ENCODE peak calls at places on chromosomes 16 and 17, in ten cellular contexts. One of them, this sample, is unnamed.

GRCh38 chr17:61718022-61718421 is 127.0 kb upstream of the NACA2 start:
- DNase-seq in NCI-H1092: no peak
- DNase-seq in H7: no peak
- DNase-seq in activated naive CD4-positive, alpha-beta T cell: no peak
- DNase-seq in RPMI8226: no peak
- DNase-seq in heart left ventricle: no peak
- DNase-seq in H9: no peak
- DNase-seq in stimulated activated CD8-positive, alpha-beta memory T cell treated with anti-CD3 and anti-CD28 coated beads, Interleukin-15, amount 100 ng/mL, for 4 hours: no peak
- DNase-seq in fibroblast of mammary gland: no peak
- DNase-seq in posterior cingulate gyrus: no peak
- DNase-seq in this sample: no peak

GRCh38 chr16:69833357-69833781 is 71.2 kb downstream of the WWP2 start:
- DNase-seq in activated naive CD4-positive, alpha-beta T cell: no peak
- DNase-seq in stimulated activated CD8-positive, alpha-beta memory T cell treated with anti-CD3 and anti-CD28 coated beads, Interleukin-15, amount 100 ng/mL, for 4 hours: no peak
- DNase-seq in NCI-H1092: no peak
- DNase-seq in posterior cingulate gyrus: no peak
- DNase-seq in H7: no peak
- DNase-seq in heart left ventricle: no peak
- DNase-seq in RPMI8226: no peak
- DNase-seq in fibroblast of mammary gland: peak
- DNase-seq in H9: no peak
- DNase-seq in this sample: peak

GRCh38 chr17:66451188-66452149 is 149.1 kb downstream of the PRKCA start:
- DNase-seq in stimulated activated CD8-positive, alpha-beta memory T cell treated with anti-CD3 and anti-CD28 coated beads, Interleukin-15, amount 100 ng/mL, for 4 hours: no peak
- DNase-seq in activated naive CD4-positive, alpha-beta T cell: no peak
- DNase-seq in heart left ventricle: no peak
- DNase-seq in posterior cingulate gyrus: no peak
- DNase-seq in fibroblast of mammary gland: no peak
- DNase-seq in RPMI8226: no peak
- DNase-seq in NCI-H1092: no peak
- DNase-seq in H7: peak
- DNase-seq in H9: peak
- DNase-seq in this sample: no peak

GRCh38 chr16:68993885-68994284 is 111.6 kb upstream of the HAS3 start:
- DNase-seq in activated naive CD4-positive, alpha-beta T cell: no peak
- DNase-seq in posterior cingulate gyrus: no peak
- DNase-seq in fibroblast of mammary gland: peak
- DNase-seq in NCI-H1092: no peak
- DNase-seq in H9: no peak
- DNase-seq in H7: no peak
- DNase-seq in heart left ventricle: no peak
- DNase-seq in stimulated activated CD8-positive, alpha-beta memory T cell treated with anti-CD3 and anti-CD28 coated beads, Interleukin-15, amount 100 ng/mL, for 4 hours: no peak
- DNase-seq in RPMI8226: no peak
- DNase-seq in this sample: no peak

GRCh38 chr17:75524971-75525805 is at the start of gene LLGL2:
- DNase-seq in NCI-H1092: peak
- DNase-seq in RPMI8226: peak
- DNase-seq in H9: peak
- DNase-seq in fibroblast of mammary gland: no peak
- DNase-seq in heart left ventricle: peak
- DNase-seq in posterior cingulate gyrus: no peak
- DNase-seq in activated naive CD4-positive, alpha-beta T cell: peak
- DNase-seq in H7: peak
- DNase-seq in stimulated activated CD8-positive, alpha-beta memory T cell treated with anti-CD3 and anti-CD28 coated beads, Interleukin-15, amount 100 ng/mL, for 4 hours: peak
- DNase-seq in this sample: peak

GRCh38 chr17:78961571-78961970 is 18.2 kb downstream of the LGALS3BP start:
- DNase-seq in activated naive CD4-positive, alpha-beta T cell: no peak
- DNase-seq in H9: peak
- DNase-seq in stimulated activated CD8-positive, alpha-beta memory T cell treated with anti-CD3 and anti-CD28 coated beads, Interleukin-15, amount 100 ng/mL, for 4 hours: no peak
- DNase-seq in NCI-H1092: no peak
- DNase-seq in fibroblast of mammary gland: no peak
- DNase-seq in H7: no peak
- DNase-seq in RPMI8226: no peak
- DNase-seq in posterior cingulate gyrus: no peak
- DNase-seq in heart left ventricle: no peak
- DNase-seq in this sample: no peak

GRCh38 chr17:64024781-64025731 is 4.6 kb upstream of the ICAM2 start:
- DNase-seq in NCI-H1092: no peak
- DNase-seq in activated naive CD4-positive, alpha-beta T cell: no peak
- DNase-seq in H7: peak
- DNase-seq in fibroblast of mammary gland: peak
- DNase-seq in stimulated activated CD8-positive, alpha-beta memory T cell treated with anti-CD3 and anti-CD28 coated beads, Interleukin-15, amount 100 ng/mL, for 4 hours: peak
- DNase-seq in heart left ventricle: no peak
- DNase-seq in posterior cingulate gyrus: no peak
- DNase-seq in RPMI8226: no peak
- DNase-seq in H9: no peak
- DNase-seq in this sample: no peak

GRCh38 chr17:57948555-57949420 is 6.4 kb downstream of the CUEDC1 start:
- DNase-seq in H7: no peak
- DNase-seq in activated naive CD4-positive, alpha-beta T cell: no peak
- DNase-seq in RPMI8226: peak
- DNase-seq in NCI-H1092: no peak
- DNase-seq in H9: no peak
- DNase-seq in fibroblast of mammary gland: peak
- DNase-seq in heart left ventricle: no peak
- DNase-seq in stimulated activated CD8-positive, alpha-beta memory T cell treated with anti-CD3 and anti-CD28 coated beads, Interleukin-15, amount 100 ng/mL, for 4 hours: no peak
- DNase-seq in posterior cingulate gyrus: no peak
- DNase-seq in this sample: no peak

GRCh38 chr16:56279132-56279531 is 87.8 kb downstream of the GNAO1 start:
- DNase-seq in H9: no peak
- DNase-seq in NCI-H1092: no peak
- DNase-seq in H7: no peak
- DNase-seq in activated naive CD4-positive, alpha-beta T cell: no peak
- DNase-seq in RPMI8226: no peak
- DNase-seq in posterior cingulate gyrus: no peak
- DNase-seq in fibroblast of mammary gland: no peak
- DNase-seq in stimulated activated CD8-positive, alpha-beta memory T cell treated with anti-CD3 and anti-CD28 coated beads, Interleukin-15, amount 100 ng/mL, for 4 hours: peak
- DNase-seq in heart left ventricle: no peak
- DNase-seq in this sample: peak

GRCh38 chr16:27595993-27596392 is 46.0 kb downstream of the KATNIP start:
- DNase-seq in posterior cingulate gyrus: no peak
- DNase-seq in heart left ventricle: no peak
- DNase-seq in fibroblast of mammary gland: no peak
- DNase-seq in H7: no peak
- DNase-seq in H9: no peak
- DNase-seq in stimulated activated CD8-positive, alpha-beta memory T cell treated with anti-CD3 and anti-CD28 coated beads, Interleukin-15, amount 100 ng/mL, for 4 hours: no peak
- DNase-seq in activated naive CD4-positive, alpha-beta T cell: no peak
- DNase-seq in NCI-H1092: no peak
- DNase-seq in RPMI8226: no peak
- DNase-seq in this sample: no peak

GRCh38 chr16:12220721-12221120 is 244.2 kb downstream of the SNX29 start:
- DNase-seq in H7: no peak
- DNase-seq in activated naive CD4-positive, alpha-beta T cell: no peak
- DNase-seq in heart left ventricle: no peak
- DNase-seq in fibroblast of mammary gland: no peak
- DNase-seq in stimulated activated CD8-positive, alpha-beta memory T cell treated with anti-CD3 and anti-CD28 coated beads, Interleukin-15, amount 100 ng/mL, for 4 hours: no peak
- DNase-seq in NCI-H1092: no peak
- DNase-seq in posterior cingulate gyrus: no peak
- DNase-seq in H9: no peak
- DNase-seq in RPMI8226: no peak
- DNase-seq in this sample: no peak

GRCh38 chr16:528111-529011 is 849 bp downstream of the CAPN15 start:
- DNase-seq in NCI-H1092: no peak
- DNase-seq in posterior cingulate gyrus: no peak
- DNase-seq in RPMI8226: peak
- DNase-seq in stimulated activated CD8-positive, alpha-beta memory T cell treated with anti-CD3 and anti-CD28 coated beads, Interleukin-15, amount 100 ng/mL, for 4 hours: no peak
- DNase-seq in heart left ventricle: peak
- DNase-seq in activated naive CD4-positive, alpha-beta T cell: no peak
- DNase-seq in fibroblast of mammary gland: peak
- DNase-seq in H7: peak
- DNase-seq in H9: no peak
- DNase-seq in this sample: no peak

GRCh38 chr17:69123626-69124025 is 18.1 kb downstream of the ABCA6 start:
- DNase-seq in activated naive CD4-positive, alpha-beta T cell: no peak
- DNase-seq in stimulated activated CD8-positive, alpha-beta memory T cell treated with anti-CD3 and anti-CD28 coated beads, Interleukin-15, amount 100 ng/mL, for 4 hours: no peak
- DNase-seq in H9: no peak
- DNase-seq in posterior cingulate gyrus: no peak
- DNase-seq in fibroblast of mammary gland: no peak
- DNase-seq in RPMI8226: no peak
- DNase-seq in H7: no peak
- DNase-seq in heart left ventricle: no peak
- DNase-seq in NCI-H1092: no peak
- DNase-seq in this sample: no peak

GRCh38 chr17:82691714-82692113 is 6.8 kb downstream of the RAB40B start:
- DNase-seq in fibroblast of mammary gland: no peak
- DNase-seq in RPMI8226: no peak
- DNase-seq in posterior cingulate gyrus: no peak
- DNase-seq in activated naive CD4-positive, alpha-beta T cell: no peak
- DNase-seq in H7: no peak
- DNase-seq in stimulated activated CD8-positive, alpha-beta memory T cell treated with anti-CD3 and anti-CD28 coated beads, Interleukin-15, amount 100 ng/mL, for 4 hours: no peak
- DNase-seq in NCI-H1092: no peak
- DNase-seq in H9: no peak
- DNase-seq in heart left ventricle: no peak
- DNase-seq in this sample: no peak

GRCh38 chr17:34182036-34182803 is 72.9 kb upstream of the CCL2 start:
- DNase-seq in stimulated activated CD8-positive, alpha-beta memory T cell treated with anti-CD3 and anti-CD28 coated beads, Interleukin-15, amount 100 ng/mL, for 4 hours: no peak
- DNase-seq in H9: peak
- DNase-seq in NCI-H1092: no peak
- DNase-seq in RPMI8226: no peak
- DNase-seq in activated naive CD4-positive, alpha-beta T cell: no peak
- DNase-seq in posterior cingulate gyrus: no peak
- DNase-seq in H7: no peak
- DNase-seq in heart left ventricle: no peak
- DNase-seq in fibroblast of mammary gland: no peak
- DNase-seq in this sample: no peak

GRCh38 chr17:29140631-29141483 is 39.3 kb downstream of the MYO18A start:
- DNase-seq in H9: no peak
- DNase-seq in posterior cingulate gyrus: no peak
- DNase-seq in heart left ventricle: peak
- DNase-seq in stimulated activated CD8-positive, alpha-beta memory T cell treated with anti-CD3 and anti-CD28 coated beads, Interleukin-15, amount 100 ng/mL, for 4 hours: no peak
- DNase-seq in activated naive CD4-positive, alpha-beta T cell: no peak
- DNase-seq in fibroblast of mammary gland: no peak
- DNase-seq in RPMI8226: peak
- DNase-seq in NCI-H1092: peak
- DNase-seq in H7: peak
- DNase-seq in this sample: peak

GRCh38 chr17:31313982-31314787 is at the start of gene EVI2B:
- DNase-seq in fibroblast of mammary gland: peak
- DNase-seq in RPMI8226: peak
- DNase-seq in activated naive CD4-positive, alpha-beta T cell: no peak
- DNase-seq in NCI-H1092: no peak
- DNase-seq in heart left ventricle: no peak
- DNase-seq in stimulated activated CD8-positive, alpha-beta memory T cell treated with anti-CD3 and anti-CD28 coated beads, Interleukin-15, amount 100 ng/mL, for 4 hours: no peak
- DNase-seq in posterior cingulate gyrus: no peak
- DNase-seq in H7: no peak
- DNase-seq in H9: no peak
- DNase-seq in this sample: no peak

GRCh38 chr17:37187262-37187661 is 188.5 kb upstream of the C17orf78 start:
- DNase-seq in heart left ventricle: no peak
- DNase-seq in H7: no peak
- DNase-seq in posterior cingulate gyrus: no peak
- DNase-seq in activated naive CD4-positive, alpha-beta T cell: no peak
- DNase-seq in RPMI8226: no peak
- DNase-seq in stimulated activated CD8-positive, alpha-beta memory T cell treated with anti-CD3 and anti-CD28 coated beads, Interleukin-15, amount 100 ng/mL, for 4 hours: no peak
- DNase-seq in NCI-H1092: no peak
- DNase-seq in fibroblast of mammary gland: no peak
- DNase-seq in H9: no peak
- DNase-seq in this sample: no peak

GRCh38 chr17:48546187-48546923 is 1.4 kb upstream of the HOXB2 start:
- DNase-seq in RPMI8226: no peak
- DNase-seq in H9: peak
- DNase-seq in fibroblast of mammary gland: peak
- DNase-seq in activated naive CD4-positive, alpha-beta T cell: no peak
- DNase-seq in posterior cingulate gyrus: no peak
- DNase-seq in heart left ventricle: no peak
- DNase-seq in stimulated activated CD8-positive, alpha-beta memory T cell treated with anti-CD3 and anti-CD28 coated beads, Interleukin-15, amount 100 ng/mL, for 4 hours: no peak
- DNase-seq in NCI-H1092: no peak
- DNase-seq in H7: peak
- DNase-seq in this sample: no peak

GRCh38 chr16:3143189-3143588 is 8.4 kb downstream of the ZNF213 start:
- DNase-seq in H7: peak
- DNase-seq in NCI-H1092: no peak
- DNase-seq in activated naive CD4-positive, alpha-beta T cell: no peak
- DNase-seq in heart left ventricle: no peak
- DNase-seq in fibroblast of mammary gland: no peak
- DNase-seq in posterior cingulate gyrus: no peak
- DNase-seq in RPMI8226: no peak
- DNase-seq in stimulated activated CD8-positive, alpha-beta memory T cell treated with anti-CD3 and anti-CD28 coated beads, Interleukin-15, amount 100 ng/mL, for 4 hours: no peak
- DNase-seq in H9: no peak
- DNase-seq in this sample: no peak

GRCh38 chr17:28335959-28336871 is 654 bp downstream of the TNFAIP1 start:
- DNase-seq in fibroblast of mammary gland: peak
- DNase-seq in H9: peak
- DNase-seq in H7: peak
- DNase-seq in posterior cingulate gyrus: peak
- DNase-seq in NCI-H1092: no peak
- DNase-seq in heart left ventricle: peak
- DNase-seq in stimulated activated CD8-positive, alpha-beta memory T cell treated with anti-CD3 and anti-CD28 coated beads, Interleukin-15, amount 100 ng/mL, for 4 hours: no peak
- DNase-seq in activated naive CD4-positive, alpha-beta T cell: no peak
- DNase-seq in RPMI8226: peak
- DNase-seq in this sample: peak

GRCh38 chr16:70465999-70466811 is 11.8 kb downstream of the FCSK start:
- DNase-seq in RPMI8226: no peak
- DNase-seq in H9: no peak
- DNase-seq in H7: peak
- DNase-seq in heart left ventricle: no peak
- DNase-seq in activated naive CD4-positive, alpha-beta T cell: no peak
- DNase-seq in posterior cingulate gyrus: no peak
- DNase-seq in NCI-H1092: no peak
- DNase-seq in stimulated activated CD8-positive, alpha-beta memory T cell treated with anti-CD3 and anti-CD28 coated beads, Interleukin-15, amount 100 ng/mL, for 4 hours: no peak
- DNase-seq in fibroblast of mammary gland: no peak
- DNase-seq in this sample: no peak

GRCh38 chr17:17509601-17510425 is 13.6 kb upstream of the RASD1 start:
- DNase-seq in activated naive CD4-positive, alpha-beta T cell: no peak
- DNase-seq in stimulated activated CD8-positive, alpha-beta memory T cell treated with anti-CD3 and anti-CD28 coated beads, Interleukin-15, amount 100 ng/mL, for 4 hours: no peak
- DNase-seq in RPMI8226: no peak
- DNase-seq in NCI-H1092: no peak
- DNase-seq in H9: no peak
- DNase-seq in fibroblast of mammary gland: no peak
- DNase-seq in posterior cingulate gyrus: no peak
- DNase-seq in heart left ventricle: no peak
- DNase-seq in H7: no peak
- DNase-seq in this sample: no peak

GRCh38 chr17:76087531-76087930 is 8.5 kb downstream of the ZACN start:
- DNase-seq in stimulated activated CD8-positive, alpha-beta memory T cell treated with anti-CD3 and anti-CD28 coated beads, Interleukin-15, amount 100 ng/mL, for 4 hours: no peak
- DNase-seq in heart left ventricle: no peak
- DNase-seq in H7: peak
- DNase-seq in H9: no peak
- DNase-seq in posterior cingulate gyrus: no peak
- DNase-seq in RPMI8226: no peak
- DNase-seq in NCI-H1092: no peak
- DNase-seq in activated naive CD4-positive, alpha-beta T cell: no peak
- DNase-seq in fibroblast of mammary gland: no peak
- DNase-seq in this sample: no peak

GRCh38 chr17:10172241-10172741 is 26.1 kb downstream of the GAS7 start:
- DNase-seq in fibroblast of mammary gland: peak
- DNase-seq in H9: no peak
- DNase-seq in RPMI8226: no peak
- DNase-seq in stimulated activated CD8-positive, alpha-beta memory T cell treated with anti-CD3 and anti-CD28 coated beads, Interleukin-15, amount 100 ng/mL, for 4 hours: no peak
- DNase-seq in posterior cingulate gyrus: no peak
- DNase-seq in heart left ventricle: no peak
- DNase-seq in NCI-H1092: no peak
- DNase-seq in activated naive CD4-positive, alpha-beta T cell: no peak
- DNase-seq in H7: no peak
- DNase-seq in this sample: no peak

GRCh38 chr16:47037396-47037745 is 63.9 kb upstream of the DNAJA2 start:
- DNase-seq in fibroblast of mammary gland: peak
- DNase-seq in NCI-H1092: no peak
- DNase-seq in H7: no peak
- DNase-seq in stimulated activated CD8-positive, alpha-beta memory T cell treated with anti-CD3 and anti-CD28 coated beads, Interleukin-15, amount 100 ng/mL, for 4 hours: no peak
- DNase-seq in activated naive CD4-positive, alpha-beta T cell: no peak
- DNase-seq in H9: peak
- DNase-seq in RPMI8226: no peak
- DNase-seq in posterior cingulate gyrus: no peak
- DNase-seq in heart left ventricle: no peak
- DNase-seq in this sample: no peak

GRCh38 chr17:64554028-64554637 is 47.4 kb downstream of the CEP95 start:
- DNase-seq in heart left ventricle: no peak
- DNase-seq in fibroblast of mammary gland: no peak
- DNase-seq in NCI-H1092: no peak
- DNase-seq in H9: no peak
- DNase-seq in posterior cingulate gyrus: no peak
- DNase-seq in stimulated activated CD8-positive, alpha-beta memory T cell treated with anti-CD3 and anti-CD28 coated beads, Interleukin-15, amount 100 ng/mL, for 4 hours: no peak
- DNase-seq in H7: no peak
- DNase-seq in activated naive CD4-positive, alpha-beta T cell: no peak
- DNase-seq in RPMI8226: no peak
- DNase-seq in this sample: no peak

GRCh38 chr17:44038604-44039007 is 23.8 kb upstream of the TMEM101 start:
- DNase-seq in H9: no peak
- DNase-seq in H7: no peak
- DNase-seq in heart left ventricle: no peak
- DNase-seq in fibroblast of mammary gland: no peak
- DNase-seq in stimulated activated CD8-positive, alpha-beta memory T cell treated with anti-CD3 and anti-CD28 coated beads, Interleukin-15, amount 100 ng/mL, for 4 hours: no peak
- DNase-seq in NCI-H1092: no peak
- DNase-seq in RPMI8226: no peak
- DNase-seq in posterior cingulate gyrus: peak
- DNase-seq in activated naive CD4-positive, alpha-beta T cell: no peak
- DNase-seq in this sample: peak